ENCODE peak calls at places on chromosomes 1 and 21, in four cellular contexts. S is K562, P is BJ, A is stomach. W is an unnamed sample. For H3K27me3, the result is how much of the 10 kb centered on the place peaks cover.

GRCh38 chr1:201346337-201346939 is 31.0 kb downstream of the TNNT2 start:
- DNase-seq in S (peak), P (no peak), A (peak), W (peak)

GRCh38 chr1:67558449-67559193 is 126.4 kb upstream of the GADD45A start:
- DNase-seq in S (peak), P (no peak), A (no peak), W (no peak)

GRCh38 chr1:64231153-64231552 is 27.7 kb downstream of the UBE2U start:
- DNase-seq in S (no peak), P (no peak), A (no peak), W (no peak)

GRCh38 chr1:113095790-113096455 is 22.9 kb downstream of the LRIG2 start:
- DNase-seq in S (no peak), P (no peak), A (no peak), W (no peak)

GRCh38 chr1:192485692-192486436 is 89.7 kb upstream of the RGS1 start:
- DNase-seq in S (no peak), P (peak), A (peak), W (peak)

GRCh38 chr1:19046972-19047371 is 90.5 kb upstream of the IFFO2 start:
- DNase-seq in S (no peak), P (no peak), A (no peak), W (no peak)

GRCh38 chr21:45533731-45534571 is 8.3 kb downstream of the SLC19A1 start:
- DNase-seq in S (no peak), P (no peak), A (peak), W (peak)

GRCh38 chr1:224333309-224333926 is 3.4 kb upstream of the NVL start:
- DNase-seq in S (peak), P (peak), A (no peak), W (no peak)

GRCh38 chr1:41015281-41015680 is 6.2 kb downstream of the SLFNL1 start:
- DNase-seq in S (no peak), P (no peak), A (no peak), W (no peak)

GRCh38 chr1:206754011-206754410 is 16.6 kb upstream of the IL19 start:
- DNase-seq in S (no peak), P (peak), A (no peak), W (no peak)

GRCh38 chr1:77044133-77044849 is 174.9 kb downstream of the PIGK start:
- DNase-seq in S (no peak), P (no peak), A (no peak), W (no peak)

GRCh38 chr1:50426108-50426700 is 3.0 kb upstream of the DMRTA2 start:
- DNase-seq in S (no peak), P (no peak), A (no peak), W (no peak)

DNA sequence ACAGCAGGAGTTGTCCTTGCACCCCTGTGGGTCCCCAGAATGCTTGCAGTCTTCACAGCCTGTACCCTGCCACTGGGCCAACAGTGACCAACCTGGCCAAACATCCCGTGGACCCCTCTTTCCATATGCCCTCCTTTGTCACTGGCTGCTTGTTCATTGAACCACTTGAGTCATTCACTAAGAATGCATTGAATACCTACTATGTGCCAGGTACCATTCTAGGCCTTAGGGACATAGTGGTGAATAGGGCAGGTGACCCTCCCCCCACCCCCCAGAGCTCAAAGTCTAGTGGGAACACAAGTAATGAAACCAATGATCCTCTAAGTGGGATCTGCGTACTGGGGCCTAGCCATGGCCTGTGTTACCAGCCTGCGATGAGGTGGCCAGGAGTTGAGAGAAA is 28.2 kb downstream of the PIGP start:
- DNase-seq in S (no peak), P (no peak), A (no peak), W (no peak)
- H3K27me3 ChIP-seq in S (under half), P (under half), A (under half), W (under half)

GRCh38 chr1:185338719-185339622 is 21.9 kb upstream of the IVNS1ABP start:
- DNase-seq in S (no peak), P (no peak), A (peak), W (peak)
- H3K4me3 ChIP-seq in S (no peak), P (no peak), A (no peak), W (no peak)

GRCh38 chr1:225437710-225438437 is 10.0 kb upstream of the LBR start:
- DNase-seq in S (peak), P (no peak), A (no peak), W (peak)
- TF ChIP-seq CTCF in S (peak), P (peak), A (no peak), W (peak)

DNA sequence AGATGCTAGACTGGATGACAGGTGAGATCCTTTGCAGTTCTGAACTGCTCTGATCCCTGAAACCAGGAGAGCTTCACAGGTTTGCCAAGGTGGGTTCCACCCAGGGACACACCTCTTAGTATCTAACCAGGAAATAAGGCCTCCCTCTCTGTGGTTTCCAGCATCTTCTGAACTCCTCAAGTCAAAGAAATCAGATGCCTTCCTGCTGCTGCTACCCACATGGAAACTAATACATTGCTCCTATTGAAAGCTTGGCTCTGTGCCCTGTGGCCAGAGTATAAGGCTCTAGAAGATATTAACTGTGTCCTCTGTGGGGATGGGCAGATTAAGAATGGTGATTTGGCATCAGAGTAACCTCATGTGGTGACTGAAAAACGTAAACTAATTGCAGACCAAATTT is 75.0 kb upstream of the MRPS6 start:
- DNase-seq in S (no peak), P (no peak), A (no peak), W (no peak)
- H3K27me3 ChIP-seq in S (under half), P (under half), A (under half), W (under half)

DNA sequence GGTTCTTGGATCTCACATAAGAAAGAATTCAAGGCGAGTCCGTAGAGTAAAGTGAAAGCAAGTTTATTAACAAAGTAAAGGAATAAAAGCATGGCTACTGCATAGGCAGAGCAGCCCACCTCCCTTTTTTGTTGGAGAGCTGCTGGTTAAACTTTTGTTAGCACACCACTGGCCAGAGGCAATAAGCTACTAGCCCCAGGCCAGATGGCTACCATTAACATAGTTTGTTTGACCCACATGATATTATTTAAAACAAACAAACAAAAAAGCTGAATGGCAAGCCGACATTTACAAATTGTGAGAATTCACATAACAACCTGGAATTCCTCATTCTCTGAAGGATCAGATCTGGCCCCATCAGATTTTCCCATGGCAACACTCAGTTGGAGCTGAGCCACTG is 19.1 kb upstream of the PAXBP1 start:
- DNase-seq in S (no peak), P (no peak), A (no peak), W (no peak)
- H3K4me3 ChIP-seq in S (no peak), P (no peak), A (no peak), W (no peak)

DNA sequence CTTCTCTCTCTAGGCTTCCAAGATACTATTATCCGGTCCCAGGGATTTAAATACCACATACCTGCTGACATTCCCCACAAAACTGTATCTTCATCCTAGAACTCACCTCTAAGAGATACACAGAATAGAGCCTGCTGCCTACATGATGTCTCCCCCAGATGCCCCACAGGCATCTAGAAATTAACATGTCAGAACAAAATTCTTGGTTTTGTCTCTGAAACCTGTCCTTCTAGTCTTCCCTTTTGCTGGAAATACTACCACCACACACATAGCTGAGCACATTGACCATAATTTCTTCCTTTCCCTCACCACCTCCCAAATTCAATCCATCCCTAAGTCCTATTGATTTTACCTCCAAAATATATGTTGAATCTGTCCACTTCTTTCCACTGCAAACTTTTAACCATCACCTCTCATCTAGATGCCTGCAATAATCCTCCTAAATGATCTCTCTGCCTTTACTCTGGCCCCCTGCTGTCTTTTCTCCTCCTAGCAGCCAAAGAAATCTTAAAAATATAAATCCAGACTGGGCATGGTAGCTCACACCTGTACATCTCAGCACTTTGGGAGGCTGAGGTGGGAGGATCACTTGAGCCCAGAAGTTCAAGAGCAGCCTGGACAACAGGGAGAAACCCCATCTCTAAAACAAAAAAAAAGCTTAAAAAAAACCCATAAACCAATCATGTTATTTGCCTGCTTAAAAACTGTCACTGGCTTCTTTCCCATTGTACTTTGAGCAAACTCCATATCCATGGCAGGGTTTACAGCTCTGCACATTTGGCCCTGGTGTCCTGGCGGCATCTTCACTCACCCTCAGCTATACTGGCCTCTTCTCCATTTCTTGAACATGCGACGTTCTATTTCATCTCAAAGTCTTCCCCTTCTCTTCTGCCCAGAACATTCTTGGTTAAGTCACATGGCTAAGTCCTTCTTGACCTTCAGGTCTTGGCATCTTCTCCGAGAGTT is 6.2 kb upstream of the FAM76A start:
- DNase-seq in S (no peak), P (no peak), A (no peak), W (no peak)
- TF ChIP-seq CTCF in S (peak), P (peak), A (no peak), W (no peak)